ENCODE peak calls at places on chromosomes 13 and 19, in six cellular contexts. O is fibroblast of lung, H is endodermal cell, W is BE2C, U is colonic mucosa, G is heart right ventricle. M is an unnamed sample. For H3K4me1, the result is how much of the 10 kb centered on the place peaks cover.

GRCh38 chr19:10000171-10000826 is 10.0 kb downstream of the COL5A3 start:
- DNase-seq in O (peak), H (peak), W (peak), U (peak), G (peak), M (peak)

GRCh38 chr13:109026266-109026665 is 396.9 kb downstream of the MYO16 start:
- DNase-seq in O (no peak), H (peak), W (no peak), U (no peak), G (no peak), M (no peak)

GRCh38 chr13:68369739-68370138 is 1139.6 kb upstream of the PCDH9 start:
- DNase-seq in O (no peak), H (no peak), W (no peak), U (no peak), G (no peak), M (no peak)

GRCh38 chr19:38429055-38429810 is 3.2 kb upstream of the RASGRP4 start:
- DNase-seq in O (no peak), H (no peak), W (no peak), U (no peak), G (no peak), M (no peak)

GRCh38 chr13:43014162-43014561 is 9.2 kb upstream of the DNAJC15 start:
- DNase-seq in O (no peak), H (no peak), W (no peak), U (no peak), G (no peak), M (no peak)

GRCh38 chr19:57907394-57907793 is 9.0 kb downstream of the ZNF417 start:
- DNase-seq in O (no peak), H (no peak), W (no peak), U (no peak), G (no peak), M (no peak)

GRCh38 chr13:33115274-33115673 is 99.1 kb downstream of the KL start:
- DNase-seq in O (no peak), H (no peak), W (no peak), U (no peak), G (no peak), M (no peak)

GRCh38 chr13:69243366-69243765 is 864.3 kb upstream of the ATXN8OS start:
- DNase-seq in O (no peak), H (no peak), W (no peak), U (no peak), G (no peak), M (no peak)

GRCh38 chr13:43140985-43141384 is 117.6 kb downstream of the DNAJC15 start:
- DNase-seq in O (no peak), H (peak), W (no peak), U (no peak), G (no peak), M (no peak)

GRCh38 chr13:80840313-80840976 is 499.5 kb upstream of the SPRY2 start:
- DNase-seq in O (peak), H (no peak), W (no peak), U (no peak), G (no peak), M (no peak)

GRCh38 chr13:22740264-22740663 is 440.5 kb upstream of the SGCG start:
- DNase-seq in O (peak), H (peak), W (no peak), U (no peak), G (no peak), M (no peak)

GRCh38 chr19:12947702-12948596 is 2.3 kb downstream of the RAD23A start:
- DNase-seq in O (no peak), H (no peak), W (no peak), U (no peak), G (no peak), M (no peak)

GRCh38 chr19:46081928-46082727 is 41.3 kb upstream of the IGFL4 start:
- DNase-seq in O (peak), H (peak), W (peak), U (peak), G (no peak), M (peak)

GRCh38 chr13:83232626-83233025 is 649.6 kb downstream of the SLITRK1 start:
- DNase-seq in O (no peak), H (no peak), W (no peak), U (no peak), G (no peak), M (no peak)

GRCh38 chr19:12784871-12785430 is 6.3 kb upstream of the JUNB start:
- DNase-seq in O (no peak), H (peak), W (peak), U (no peak), G (no peak), M (no peak)

GRCh38 chr13:64675256-64675892 is 2554.8 kb downstream of the PCDH9 start:
- DNase-seq in O (peak), H (no peak), W (no peak), U (no peak), G (no peak), M (no peak)

GRCh38 chr19:39405930-39406655 is 554 bp upstream of the ZFP36 start:
- DNase-seq in O (no peak), H (peak), W (no peak), U (peak), G (peak), M (no peak)

GRCh38 chr13:97904059-97904458 is 49.4 kb upstream of the IPO5 start:
- DNase-seq in O (no peak), H (no peak), W (no peak), U (no peak), G (no peak), M (no peak)

GRCh38 chr19:6697291-6697690 is 23.2 kb downstream of the C3 start:
- DNase-seq in O (no peak), H (no peak), W (no peak), U (no peak), G (no peak), M (no peak)

GRCh38 chr19:38707512-38708114 is 36.7 kb downstream of the CAPN12 start:
- DNase-seq in O (no peak), H (no peak), W (no peak), U (peak), G (peak), M (peak)

GRCh38 chr13:25738342-25738771 is 313.5 kb downstream of the SHISA2 start:
- DNase-seq in O (peak), H (no peak), W (no peak), U (peak), G (no peak), M (no peak)

GRCh38 chr13:95156208-95156607 is 145.0 kb downstream of the ABCC4 start:
- DNase-seq in O (peak), H (no peak), W (no peak), U (no peak), G (no peak), M (no peak)

GRCh38 chr13:50116430-50116973 is 101.3 kb downstream of the KCNRG start:
- DNase-seq in O (peak), H (no peak), W (no peak), U (no peak), G (no peak), M (no peak)

GRCh38 chr13:59343993-59344780 is 819.5 kb downstream of the DIAPH3 start:
- DNase-seq in O (no peak), H (no peak), W (peak), U (no peak), G (no peak), M (no peak)

GRCh38 chr13:97431365-97431764 is 2.6 kb upstream of the RAP2A start:
- DNase-seq in O (no peak), H (no peak), W (no peak), U (no peak), G (no peak), M (no peak)

GRCh38 chr13:64054306-64054705 is 2638.7 kb upstream of the PCDH20 start:
- DNase-seq in O (no peak), H (no peak), W (no peak), U (no peak), G (no peak), M (no peak)

GRCh38 chr13:99218969-99219368 is 18.3 kb downstream of the UBAC2 start:
- DNase-seq in O (no peak), H (no peak), W (no peak), U (no peak), G (no peak), M (no peak)

GRCh38 chr19:40358773-40359172 is 10.3 kb downstream of the PLD3 start:
- DNase-seq in O (no peak), H (no peak), W (no peak), U (no peak), G (no peak), M (no peak)

GRCh38 chr19:7801020-7801570 is 28.9 kb upstream of the EVI5L start:
- DNase-seq in O (no peak), H (no peak), W (no peak), U (no peak), G (no peak), M (no peak)

GRCh38 chr19:52991484-52991883 is 22.2 kb upstream of the ERVV-1 start:
- DNase-seq in O (peak), H (no peak), W (no peak), U (no peak), G (no peak), M (peak)

GRCh38 chr13:69553976-69554375 is 553.6 kb upstream of the ATXN8OS start:
- DNase-seq in O (no peak), H (no peak), W (no peak), U (no peak), G (no peak), M (no peak)

GRCh38 chr13:96481482-96481881 is 391.6 kb downstream of the HS6ST3 start:
- DNase-seq in O (no peak), H (peak), W (no peak), U (no peak), G (no peak), M (no peak)

DNA sequence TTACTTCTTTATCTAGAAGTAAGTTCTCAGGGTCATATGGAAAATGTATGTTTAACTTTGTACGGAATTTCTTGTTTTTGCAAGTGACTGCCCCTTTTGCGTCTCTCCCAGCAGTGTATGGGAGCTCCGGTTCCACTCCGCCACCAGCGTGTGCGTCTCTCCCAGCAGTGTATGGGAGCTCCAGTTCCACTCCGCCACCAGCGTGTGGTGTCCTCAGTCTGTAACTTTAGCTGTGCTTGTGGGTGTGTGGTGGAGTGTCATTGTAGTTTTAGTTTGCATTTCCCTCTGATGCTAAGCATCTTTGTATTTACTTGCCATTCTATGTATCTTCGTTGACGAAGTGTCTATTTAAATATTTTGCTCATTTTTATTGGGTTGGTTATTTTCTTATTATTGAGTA is 2.4 kb downstream of the CUL4A start:
- DNase-seq in O (no peak), H (peak), W (peak), U (no peak), G (no peak), M (no peak)
- H3K4me1 ChIP-seq in O (under half), H (under half), W (under half), U (under half), G (half or more), M (under half)

GRCh38 chr19:48814895-48815294 is 4.1 kb upstream of the BCAT2 start:
- DNase-seq in O (no peak), H (no peak), W (no peak), U (no peak), G (no peak), M (no peak)
- H3K4me1 ChIP-seq in O (under half), H (under half), W (under half), U (under half), G (under half), M (under half)

GRCh38 chr19:1810439-1811160 is 1.5 kb downstream of the ATP8B3 start:
- DNase-seq in O (no peak), H (no peak), W (peak), U (peak), G (no peak), M (no peak)
- H3K4me1 ChIP-seq in O (under half), H (under half), W (under half), U (under half), G (under half), M (under half)

DNA sequence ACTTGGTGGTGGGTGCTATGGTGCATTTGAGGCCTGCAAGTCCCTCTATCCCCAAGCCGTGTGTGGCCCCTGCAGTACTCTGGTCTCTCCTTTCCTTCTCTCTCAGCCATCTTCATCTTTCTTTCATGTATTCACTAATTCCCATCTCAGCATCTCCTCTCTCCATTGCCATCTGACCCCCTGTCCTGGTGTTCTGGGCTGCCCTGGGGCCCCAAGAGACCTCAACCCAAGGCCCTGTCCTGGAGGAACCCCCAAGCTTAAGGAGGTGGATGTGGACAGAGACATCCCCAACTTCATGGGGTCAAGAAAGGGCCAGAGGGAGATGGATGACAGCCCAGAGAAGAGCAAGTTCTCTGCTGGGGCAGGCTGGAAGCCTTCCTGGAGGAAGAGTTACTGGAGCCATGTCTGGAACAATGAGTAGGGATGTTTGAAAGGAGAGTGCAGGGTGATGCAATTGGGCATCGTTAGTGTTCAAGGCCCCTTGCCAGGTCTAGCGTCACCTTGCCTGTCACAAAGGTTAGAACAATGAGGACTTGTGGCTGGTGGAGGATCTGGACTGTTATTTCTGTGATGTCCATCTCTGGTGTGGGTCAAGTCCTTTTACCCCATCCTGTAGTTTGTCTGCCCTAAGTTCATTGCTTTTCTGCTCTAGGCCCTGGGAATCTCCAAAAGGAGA is 3.5 kb downstream of the CYP4F3 start:
- DNase-seq in O (no peak), H (no peak), W (no peak), U (no peak), G (no peak), M (no peak)
- H3K4me1 ChIP-seq in O (under half), H (under half), W (under half), U (under half), G (under half), M (under half)

GRCh38 chr19:5286465-5287029 is 54.1 kb downstream of the PTPRS start:
- DNase-seq in O (no peak), H (no peak), W (no peak), U (no peak), G (no peak), M (no peak)
- H3K4me1 ChIP-seq in O (under half), H (under half), W (under half), U (under half), G (under half), M (under half)

GRCh38 chr19:15304140-15304705 is 28.1 kb downstream of the BRD4 start:
- DNase-seq in O (no peak), H (no peak), W (peak), U (no peak), G (peak), M (peak)
- H3K4me1 ChIP-seq in O (under half), H (under half), W (under half), U (under half), G (half or more), M (half or more)

DNA sequence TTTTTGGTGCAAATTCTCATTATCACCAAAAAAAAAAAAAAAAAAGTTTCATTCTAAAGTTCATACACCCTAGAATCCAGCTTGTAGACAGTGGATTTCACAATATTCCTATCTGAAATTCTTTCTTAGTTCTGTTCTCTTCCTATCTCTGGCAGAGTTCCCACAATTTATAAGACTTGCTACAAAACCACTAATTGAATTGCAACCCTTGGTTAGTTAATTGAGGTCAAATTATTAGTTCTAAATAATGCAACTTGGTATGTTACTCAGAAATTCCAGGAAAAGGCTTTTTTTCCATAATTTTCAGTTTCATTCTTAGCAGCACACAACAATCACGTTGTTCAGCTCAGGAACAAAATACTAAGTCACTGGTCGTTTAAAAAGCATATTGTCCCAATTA is 58.5 kb downstream of the SPATA13 start:
- DNase-seq in O (no peak), H (no peak), W (no peak), U (no peak), G (no peak), M (no peak)
- H3K4me1 ChIP-seq in O (under half), H (under half), W (under half), U (under half), G (half or more), M (half or more)

DNA sequence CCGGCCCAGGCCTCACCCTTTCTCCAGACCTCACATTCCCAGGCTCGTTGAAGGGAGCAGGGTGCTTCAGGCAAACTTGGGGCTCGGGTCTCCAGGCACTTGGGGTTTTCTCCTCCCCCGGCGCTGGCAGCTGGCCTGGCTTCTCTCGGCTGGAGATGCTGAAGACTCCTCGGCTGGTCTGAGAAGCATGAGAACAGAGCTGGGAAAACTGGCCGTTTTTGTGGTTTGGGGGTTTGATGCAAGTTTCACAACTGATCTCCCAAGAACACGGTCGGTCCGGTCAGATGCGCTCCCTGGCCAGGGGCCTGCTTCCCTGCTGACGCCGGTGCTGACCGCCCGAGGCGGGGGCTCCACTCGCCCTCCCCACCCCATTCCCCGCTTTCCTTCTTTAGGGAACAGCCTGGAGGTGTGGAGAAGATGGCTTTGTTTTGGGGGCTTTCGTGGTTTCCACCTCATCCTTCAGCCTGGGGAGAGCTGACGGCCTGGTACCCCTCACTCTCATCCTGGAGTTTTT is 35.3 kb downstream of the CEBPA start:
- DNase-seq in O (no peak), H (no peak), W (no peak), U (no peak), G (no peak), M (no peak)
- H3K4me1 ChIP-seq in O (under half), H (under half), W (under half), U (under half), G (under half), M (under half)

DNA sequence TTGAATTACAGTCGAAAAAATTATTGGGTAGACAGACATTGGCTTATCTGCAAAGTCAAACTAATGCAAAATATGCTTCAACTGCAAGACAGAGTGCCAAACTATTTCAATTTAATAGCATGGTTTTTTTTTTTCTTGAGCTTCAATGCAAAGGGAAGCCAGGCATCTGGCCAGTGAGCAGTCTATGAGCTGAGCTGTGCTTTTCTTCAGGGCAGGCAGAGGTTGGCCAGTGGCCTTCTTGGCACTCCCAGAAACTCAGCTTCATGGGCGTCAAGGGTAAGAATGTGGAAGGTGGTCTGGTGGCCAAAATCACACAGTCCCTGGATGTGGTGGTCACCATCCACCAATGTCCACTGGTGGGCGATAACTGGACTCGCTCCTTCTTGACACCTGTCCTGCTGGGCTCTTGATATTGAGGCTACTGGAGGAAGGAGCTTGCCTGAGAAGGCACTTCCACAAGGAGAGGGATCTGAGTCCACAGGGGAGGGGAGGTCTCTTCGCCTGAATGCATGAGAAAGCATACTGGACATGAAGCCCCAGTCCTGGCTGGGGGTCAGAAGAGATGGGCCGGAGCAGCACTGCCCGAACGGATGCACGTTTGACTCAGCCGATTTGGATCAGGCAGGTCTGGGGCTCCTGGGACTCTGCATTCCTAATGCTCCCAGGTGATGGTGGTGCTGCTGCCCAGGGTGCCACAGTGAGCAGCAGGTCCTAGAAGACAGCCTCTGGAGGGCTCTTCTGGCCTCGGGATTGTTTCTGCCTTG is 17.1 kb downstream of the COL4A2 start:
- DNase-seq in O (no peak), H (no peak), W (no peak), U (no peak), G (no peak), M (no peak)
- H3K4me1 ChIP-seq in O (under half), H (under half), W (under half), U (under half), G (half or more), M (under half)

DNA sequence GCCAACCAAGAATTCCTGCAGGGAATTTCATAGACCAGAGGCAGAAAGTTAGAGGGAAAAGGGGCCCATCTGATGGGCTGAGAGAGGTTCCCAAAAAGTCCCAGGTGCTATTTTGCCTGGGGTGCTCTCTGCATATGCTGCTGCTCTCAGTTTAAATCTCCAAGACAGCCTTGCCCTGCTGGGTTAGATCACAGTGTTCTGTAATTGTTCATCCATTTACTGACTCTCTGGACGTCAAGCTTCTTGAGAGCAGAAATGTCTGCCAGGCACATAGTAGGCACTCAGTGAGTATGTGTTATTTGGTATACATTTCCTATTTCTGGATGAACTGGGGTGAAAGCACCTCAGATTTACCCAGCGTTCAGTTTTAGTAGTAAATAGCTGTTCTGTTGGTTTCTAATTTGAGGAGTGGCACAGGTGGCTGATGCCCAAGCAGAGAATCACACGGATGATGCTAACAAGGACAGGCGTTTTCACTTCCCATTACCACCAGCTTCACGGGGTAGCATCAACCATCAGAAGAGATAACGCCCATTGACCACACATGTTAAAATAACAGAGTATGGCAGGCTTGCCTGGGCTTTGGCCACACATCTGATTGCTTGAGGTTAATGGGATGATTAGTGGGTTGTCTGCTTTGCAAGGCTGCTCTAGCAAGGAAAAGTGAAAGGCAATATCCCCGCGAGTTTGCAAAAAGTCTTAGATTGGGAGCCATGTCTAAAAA is 161.1 kb downstream of the SLC7A1 start:
- DNase-seq in O (no peak), H (no peak), W (peak), U (no peak), G (no peak), M (no peak)
- H3K4me1 ChIP-seq in O (under half), H (under half), W (under half), U (under half), G (half or more), M (under half)

M was measured in adrenal gland.